ENCODE peak calls at places on chromosomes 6 and 20, in five cellular contexts. P, V, I, O and L are unnamed samples.

GRCh38 chr6:52152692-52153091 is 33.5 kb upstream of the IL17A start:
- DNase-seq in I (no peak), V (no peak), O (no peak), P (no peak), L (no peak)

GRCh38 chr6:19268117-19268516 is 569.1 kb upstream of the ID4 start:
- DNase-seq in V (no peak), P (no peak), I (no peak), O (no peak), L (no peak)

GRCh38 chr6:3786131-3786530 is 34.6 kb upstream of the PXDC1 start:
- DNase-seq in I (no peak), O (no peak), P (no peak), V (no peak), L (no peak)

GRCh38 chr6:134175532-134176282 is 123.3 kb upstream of the SLC2A12 start:
- DNase-seq in I (peak; percentile 77), V (peak; percentile 83), O (peak; percentile 40), P (peak; percentile 26), L (no peak)

GRCh38 chr6:109477184-109477583 is 5.8 kb downstream of the ZBTB24 start:
- DNase-seq in V (no peak), I (no peak), O (no peak), P (no peak), L (no peak)

GRCh38 chr20:11755071-11755881 is 162.4 kb upstream of the BTBD3 start:
- DNase-seq in P (no peak), V (no peak), O (no peak), I (no peak), L (no peak)

GRCh38 chr20:63230800-63231268 is 4.9 kb upstream of the BIRC7 start:
- DNase-seq in P (no peak), V (no peak), I (peak; percentile 65), O (peak; percentile 53), L (no peak)

GRCh38 chr6:40634429-40634828 is 47.3 kb upstream of the LRFN2 start:
- DNase-seq in P (no peak), I (no peak), V (no peak), O (no peak), L (no peak)

GRCh38 chr6:130421567-130421966 is 55.8 kb downstream of the TMEM200A start:
- DNase-seq in P (no peak), O (no peak), I (peak; percentile 79), V (no peak), L (no peak)

GRCh38 chr6:16731503-16732018 is 29.7 kb downstream of the ATXN1 start:
- DNase-seq in I (no peak), V (no peak), O (no peak), P (no peak), L (no peak)

GRCh38 chr20:4810446-4811019 is 88.8 kb downstream of the PRND start:
- DNase-seq in I (no peak), V (no peak), O (no peak), P (no peak), L (no peak)

GRCh38 chr20:38883081-38883980 is 42.9 kb upstream of the FAM83D start:
- DNase-seq in V (no peak), I (peak; percentile 7), O (no peak), P (no peak), L (no peak)

GRCh38 chr6:44530209-44530909 is 142.9 kb downstream of the CDC5L start:
- DNase-seq in P (no peak), V (no peak), O (no peak), I (no peak), L (no peak)

GRCh38 chr20:57716202-57716601 is 6.4 kb upstream of the PMEPA1 start:
- DNase-seq in P (no peak), O (no peak), V (no peak), I (peak; percentile 49), L (no peak)

GRCh38 chr6:32941412-32941784 is 570 bp upstream of the HLA-DMB start:
- DNase-seq in P (peak; percentile 30), V (no peak), O (no peak), I (no peak), L (no peak)

GRCh38 chr6:101779051-101779844 is 385.7 kb downstream of the GRIK2 start:
- DNase-seq in O (no peak), P (no peak), I (peak; percentile 4), V (no peak), L (no peak)

GRCh38 chr6:12516070-12516469 is 200.5 kb upstream of the PHACTR1 start:
- DNase-seq in O (no peak), V (no peak), I (no peak), P (no peak), L (no peak)

GRCh38 chr6:1552296-1552761 is 57.4 kb upstream of the FOXC1 start:
- DNase-seq in V (no peak), O (peak; percentile 27), I (peak; percentile 13), P (no peak), L (no peak)

GRCh38 chr20:53736122-53736756 is 142.6 kb upstream of the ZNF217 start:
- DNase-seq in I (no peak), V (no peak), O (no peak), P (no peak), L (no peak)

GRCh38 chr6:125014157-125014957 is 52.1 kb downstream of the RNF217 start:
- DNase-seq in V (no peak), P (no peak), I (peak; percentile 65), O (no peak), L (no peak)

GRCh38 chr6:7463785-7464184 is 74.2 kb downstream of the RIOK1 start:
- DNase-seq in P (no peak), I (no peak), O (no peak), V (no peak), L (no peak)

GRCh38 chr20:3013771-3014170 is 29.7 kb upstream of the GNRH2 start:
- DNase-seq in V (no peak), O (no peak), I (no peak), P (no peak), L (no peak)
- H3K36me3 ChIP-seq in V (peaks cover 17% of the 10 kb centered on the region), O (peaks cover 39% of the 10 kb centered on the region), I (peaks cover 4% of the 10 kb centered on the region), P (no peaks in the 10 kb centered on the region), L (peaks cover 4% of the 10 kb centered on the region)

GRCh38 chr6:5998741-5999687 is 7.7 kb downstream of the NRN1 start:
- DNase-seq in P (no peak), I (no peak), V (no peak), O (peak; percentile 23), L (no peak)
- H3K4me3 ChIP-seq in P (no peak overlapping the region), I (peak overlapping the region; percentile 22), V (no peak overlapping the region), O (no peak overlapping the region), L (peak overlapping the region; percentile 22)

GRCh38 chr20:3755814-3756480 is 11.6 kb downstream of the ADISSP start:
- DNase-seq in I (no peak), V (no peak), P (no peak), O (no peak), L (no peak)

GRCh38 chr20:3760980-3761379 is 6.6 kb downstream of the ADISSP start:
- DNase-seq in V (no peak), I (no peak), P (no peak), O (no peak), L (no peak)

GRCh38 chr20:3759884-3760283 is 7.7 kb downstream of the ADISSP start:
- DNase-seq in O (no peak), P (no peak), V (no peak), I (no peak), L (no peak)

GRCh38 chr20:3759316-3759715 is 8.2 kb downstream of the ADISSP start:
- DNase-seq in I (no peak), P (no peak), O (no peak), V (no peak), L (no peak)

DNA sequence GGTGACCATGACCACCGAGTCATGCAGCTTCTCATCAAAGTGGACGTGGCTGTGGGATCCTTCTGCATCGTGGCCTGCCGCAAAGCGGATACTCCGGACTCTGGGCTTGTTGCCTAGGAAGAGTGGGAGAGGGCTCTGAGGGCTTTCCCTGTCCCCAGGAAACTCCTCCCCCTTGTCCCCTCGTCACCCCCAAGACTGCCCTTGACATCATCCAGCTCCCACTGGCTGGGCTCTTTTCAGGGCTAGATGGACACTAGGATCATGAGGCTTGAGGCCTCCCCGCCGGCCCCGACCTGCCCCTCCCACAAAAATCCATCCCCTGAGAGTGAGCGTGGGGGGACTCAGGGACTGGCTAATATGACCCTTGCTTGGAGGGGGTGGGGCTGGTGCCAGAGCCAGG is 9.0 kb downstream of the ADISSP start:
- DNase-seq in V (no peak), O (no peak), I (no peak), P (no peak), L (no peak)
- H3K36me3 ChIP-seq in V (peaks cover 11% of the 10 kb centered on the region), O (peaks cover 55% of the 10 kb centered on the region), I (peaks cover 16% of the 10 kb centered on the region), P (no peaks in the 10 kb centered on the region), L (peaks cover 16% of the 10 kb centered on the region)

GRCh38 chr20:1861347-1861987 is 33.7 kb upstream of the SIRPA start:
- DNase-seq in O (no peak), V (no peak), I (peak; percentile 71), P (no peak), L (no peak)
- H3K4me3 ChIP-seq in O (no peak overlapping the region), V (no peak overlapping the region), I (no peak overlapping the region), P (no peak overlapping the region), L (peak overlapping the region; percentile 27)

GRCh38 chr6:166647896-166648295 is 20.8 kb upstream of the RPS6KA2 start:
- DNase-seq in P (no peak), I (no peak), V (no peak), O (no peak), L (no peak)
- H3K36me3 ChIP-seq in P (no peaks in the 10 kb centered on the region), I (no peaks in the 10 kb centered on the region), V (no peaks in the 10 kb centered on the region), O (no peaks in the 10 kb centered on the region), L (no peaks in the 10 kb centered on the region)